ENCODE peak calls at places on chromosomes 5 and 9, in four cellular contexts. N, T, B and E are unnamed samples.

GRCh38 chr9:98248737-98249474 is 6.5 kb downstream of the TBC1D2 start:
- DNase-seq in T (no peak), N (peak; percentile 86), B (peak; percentile 82), E (peak; percentile 37)

GRCh38 chr5:38905516-38905915 is 59.7 kb downstream of the OSMR start:
- DNase-seq in N (no peak), T (no peak), B (no peak), E (no peak)

GRCh38 chr5:149381986-149382338 is 2.9 kb upstream of the IL17B start:
- DNase-seq in T (peak; percentile 84), B (peak; percentile 91), N (peak; percentile 83), E (peak; percentile 81)

GRCh38 chr9:127185931-127186781 is 63.7 kb upstream of the ANGPTL2 start:
- DNase-seq in B (peak; percentile 86), N (peak; percentile 67), T (no peak), E (no peak)

GRCh38 chr5:139711067-139711851 is 63.1 kb downstream of the CXXC5 start:
- DNase-seq in N (peak; percentile 44), T (no peak), B (no peak), E (peak; percentile 38)

GRCh38 chr5:150514708-150515211 is 6.8 kb downstream of the NDST1 start:
- DNase-seq in N (no peak), T (no peak), B (no peak), E (no peak)

GRCh38 chr5:40240111-40240510 is 439.6 kb upstream of the PTGER4 start:
- DNase-seq in B (no peak), N (no peak), T (no peak), E (no peak)

GRCh38 chr9:129405831-129406220 is 215.1 kb downstream of the C9orf50 start:
- DNase-seq in B (peak; percentile 46), T (no peak), N (no peak), E (no peak)

GRCh38 chr5:107930891-107931290 is 260.2 kb upstream of the EFNA5 start:
- DNase-seq in N (no peak), B (no peak), T (no peak), E (no peak)

GRCh38 chr9:122849546-122849945 is 21.2 kb upstream of the PDCL start:
- DNase-seq in B (no peak), T (no peak), N (no peak), E (no peak)

DNA sequence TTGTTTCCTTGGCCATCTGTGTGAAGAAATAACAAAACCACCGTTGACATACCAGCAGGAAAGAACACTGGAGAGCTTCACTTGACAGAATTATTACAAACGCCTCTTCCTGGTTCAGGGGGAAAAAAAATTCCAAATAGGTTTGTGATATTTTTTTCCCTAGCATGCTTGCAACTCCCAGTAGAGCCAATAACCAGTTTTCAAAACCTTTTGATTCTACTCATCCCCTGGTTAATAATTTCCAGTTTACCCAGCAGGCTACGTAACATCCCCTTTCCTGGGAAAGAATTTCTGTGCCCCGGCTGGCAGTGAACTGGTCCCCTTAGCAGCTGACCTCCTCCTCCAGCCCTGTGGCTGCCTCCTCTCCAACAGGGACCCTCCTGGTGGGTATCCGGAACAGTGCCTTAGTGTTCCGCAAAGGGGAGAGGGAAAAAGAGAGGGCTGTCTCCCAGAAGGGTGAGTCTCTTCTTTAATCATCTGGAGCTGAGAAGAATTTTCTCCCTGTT is 72.8 kb upstream of the BOD1 start:
- DNase-seq in B (no peak), T (no peak), N (no peak), E (no peak)
- TF ChIP-seq POLR2A in B (no peak), T (no peak), N (no peak), E (no peak)

DNA sequence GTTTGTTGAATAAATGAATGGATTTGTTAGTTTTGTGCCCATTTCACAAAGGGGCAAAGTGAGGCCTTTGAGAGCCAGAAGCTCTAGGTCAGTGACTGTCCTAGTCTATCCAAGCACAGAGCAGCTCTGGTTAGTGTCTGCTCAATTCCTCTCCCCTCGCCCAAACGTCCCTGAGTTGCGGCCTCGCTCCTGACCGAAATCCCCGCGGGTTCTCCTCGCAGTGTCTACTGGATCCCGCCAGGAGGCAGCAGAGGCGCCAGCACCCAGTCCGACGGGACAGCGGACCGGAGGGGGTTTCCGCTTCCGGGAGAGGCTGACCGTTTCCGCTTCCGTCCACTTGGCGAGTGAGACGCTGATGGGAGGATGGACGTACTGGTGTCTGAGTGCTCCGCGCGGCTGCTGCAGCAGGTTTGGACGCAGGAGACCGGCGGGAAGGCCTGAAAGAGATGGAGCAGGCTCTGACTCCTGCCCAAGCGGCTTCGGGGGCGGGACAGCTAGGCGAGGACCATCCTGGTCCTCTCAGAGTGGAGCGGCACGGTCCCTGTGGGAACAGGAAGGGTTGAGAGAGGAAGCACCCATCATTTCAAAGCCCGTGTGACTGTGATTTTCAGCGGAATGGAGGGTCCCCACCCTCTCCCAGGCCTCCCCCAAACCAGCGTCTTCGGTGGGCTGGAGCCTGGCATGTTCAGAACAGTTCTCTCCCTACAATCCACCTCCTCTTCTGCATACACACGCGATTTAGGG is at the start of gene RARS1:
- DNase-seq in T (peak; percentile 81), B (peak; percentile 96), N (peak; percentile 95), E (peak; percentile 94)
- TF ChIP-seq POLR2A in T (peak; percentile 97), B (peak; percentile 88), N (peak; percentile 88), E (peak; percentile 93)

GRCh38 chr5:43556857-43557593 is at the start of gene PAIP1:
- DNase-seq in B (peak; percentile 92), T (peak; percentile 77), N (peak; percentile 83), E (peak; percentile 96)
- TF ChIP-seq POLR2A in B (peak; percentile 44), T (peak; percentile 83), N (peak; percentile 74), E (peak; percentile 80)

GRCh38 chr9:27003406-27004147 is 1.9 kb downstream of the LRRC19 start:
- DNase-seq in B (no peak), N (no peak), T (no peak), E (no peak)

DNA sequence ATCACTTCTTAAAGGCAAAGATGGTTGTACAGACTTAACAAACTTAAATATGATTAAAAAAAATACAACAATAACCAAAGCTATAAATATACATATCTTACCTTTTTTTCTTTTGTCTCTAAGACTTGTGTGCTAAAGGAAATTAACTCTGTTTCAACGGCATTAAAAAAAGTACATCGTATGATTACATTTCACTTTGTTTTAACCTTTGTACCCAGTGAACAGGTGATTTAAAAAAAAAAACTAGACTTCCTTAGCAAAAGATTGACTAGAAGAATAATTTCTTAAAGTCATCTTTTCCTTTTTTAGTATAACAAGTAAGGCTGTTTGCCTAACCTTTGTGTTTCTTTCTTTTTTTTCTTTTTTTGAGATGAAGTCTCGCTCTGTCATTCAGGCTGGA is at the start of gene LRRC19:
- DNase-seq in N (no peak), B (no peak), T (no peak), E (no peak)
- TF ChIP-seq POLR2A in N (peak; percentile 34), B (no peak), T (no peak), E (no peak)

GRCh38 chr9:133421615-133422542 is at the start of gene ADAMTS13:
- DNase-seq in N (no peak), B (no peak), T (peak; percentile 54), E (no peak)
- TF ChIP-seq POLR2A in N (no peak), B (no peak), T (peak; percentile 39), E (no peak)

DNA sequence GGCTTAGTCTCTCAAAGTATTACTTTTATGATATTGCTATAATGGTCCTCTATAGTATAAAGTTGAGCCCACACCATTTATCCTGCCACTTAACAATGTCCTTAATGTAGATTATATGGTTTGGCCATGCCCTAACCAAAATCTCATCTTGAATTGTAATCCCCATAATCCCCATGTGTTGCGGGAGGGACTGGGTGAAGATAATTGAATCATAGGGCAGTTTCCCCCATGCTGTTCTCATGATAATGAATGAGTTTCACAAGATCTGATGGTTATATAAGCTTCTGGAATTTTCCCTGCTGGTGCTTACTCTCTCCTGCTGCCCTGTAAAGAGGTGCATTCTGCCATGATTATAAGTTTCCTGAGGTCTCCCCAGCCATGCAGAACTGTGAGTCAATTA is 498.8 kb downstream of the RAB3C start:
- DNase-seq in B (no peak), N (no peak), T (no peak), E (no peak)
- TF ChIP-seq POLR2A in B (no peak), N (no peak), T (no peak), E (no peak)

DNA sequence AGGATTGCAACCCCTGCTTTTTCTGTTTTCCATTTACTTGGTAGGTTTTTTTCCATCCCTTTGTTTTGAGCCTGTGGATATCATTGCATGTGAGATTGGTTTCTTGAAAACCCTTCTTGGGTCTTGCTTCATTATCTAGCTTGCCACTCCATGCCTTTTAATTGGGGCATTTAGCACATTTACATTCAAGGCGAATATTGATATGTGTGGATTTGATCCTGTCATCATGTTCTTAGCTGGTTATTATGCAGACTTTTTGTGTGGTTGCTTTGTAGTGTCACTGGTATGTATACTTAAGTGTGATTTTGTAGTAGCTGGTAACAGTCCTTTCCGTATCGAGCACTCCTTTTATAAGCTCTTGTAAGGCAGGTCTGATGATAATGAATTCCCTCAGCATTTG is 26.5 kb downstream of the LOX start:
- DNase-seq in B (no peak), N (no peak), T (no peak), E (no peak)
- TF ChIP-seq POLR2A in B (no peak), N (no peak), T (no peak), E (no peak)